ENCODE peak calls at places on chromosomes 12 and 14, in eight cellular contexts. One of them, this sample, is unnamed. For H3K9me3, the result is how much of the 10 kb centered on the place peaks cover.

GRCh38 chr14:65373671-65374039 is 38.9 kb upstream of the FUT8 start:
- DNase-seq in ovary: no peak
- DNase-seq in sigmoid colon: no peak
- DNase-seq in heart left ventricle: no peak
- DNase-seq in transverse colon: no peak
- DNase-seq in stomach: peak
- DNase-seq in tibial nerve: no peak
- DNase-seq in IMR-90: no peak
- DNase-seq in this sample: no peak

GRCh38 chr12:84341467-84342193 is 571.0 kb downstream of the SLC6A15 start:
- DNase-seq in heart left ventricle: no peak
- DNase-seq in ovary: no peak
- DNase-seq in sigmoid colon: no peak
- DNase-seq in stomach: no peak
- DNase-seq in transverse colon: no peak
- DNase-seq in IMR-90: no peak
- DNase-seq in tibial nerve: no peak
- DNase-seq in this sample: no peak

GRCh38 chr14:58755026-58755929 is 117.5 kb downstream of the DACT1 start:
- DNase-seq in heart left ventricle: no peak
- DNase-seq in IMR-90: no peak
- DNase-seq in sigmoid colon: no peak
- DNase-seq in transverse colon: no peak
- DNase-seq in tibial nerve: no peak
- DNase-seq in ovary: no peak
- DNase-seq in stomach: no peak
- DNase-seq in this sample: no peak

GRCh38 chr12:102755271-102755670 is 161.8 kb downstream of the PAH start:
- DNase-seq in tibial nerve: no peak
- DNase-seq in ovary: no peak
- DNase-seq in stomach: no peak
- DNase-seq in IMR-90: no peak
- DNase-seq in sigmoid colon: no peak
- DNase-seq in transverse colon: no peak
- DNase-seq in heart left ventricle: no peak
- DNase-seq in this sample: no peak

GRCh38 chr14:35134329-35135123 is 12.2 kb downstream of the PRORP start:
- DNase-seq in sigmoid colon: no peak
- DNase-seq in tibial nerve: no peak
- DNase-seq in stomach: no peak
- DNase-seq in IMR-90: no peak
- DNase-seq in ovary: no peak
- DNase-seq in transverse colon: no peak
- DNase-seq in heart left ventricle: peak
- DNase-seq in this sample: peak

GRCh38 chr14:100587763-100588411 is 670 bp upstream of the BEGAIN start:
- DNase-seq in heart left ventricle: peak
- DNase-seq in IMR-90: no peak
- DNase-seq in transverse colon: no peak
- DNase-seq in sigmoid colon: peak
- DNase-seq in stomach: no peak
- DNase-seq in ovary: no peak
- DNase-seq in tibial nerve: no peak
- DNase-seq in this sample: peak

GRCh38 chr12:76384560-76384959 is 36.3 kb upstream of the BBS10 start:
- DNase-seq in transverse colon: no peak
- DNase-seq in heart left ventricle: no peak
- DNase-seq in tibial nerve: no peak
- DNase-seq in ovary: no peak
- DNase-seq in stomach: no peak
- DNase-seq in sigmoid colon: no peak
- DNase-seq in IMR-90: no peak
- DNase-seq in this sample: no peak

GRCh38 chr12:129213551-129213950 is 360.3 kb downstream of the GLT1D1 start:
- DNase-seq in tibial nerve: no peak
- DNase-seq in transverse colon: no peak
- DNase-seq in stomach: no peak
- DNase-seq in IMR-90: no peak
- DNase-seq in heart left ventricle: no peak
- DNase-seq in sigmoid colon: no peak
- DNase-seq in ovary: no peak
- DNase-seq in this sample: no peak

GRCh38 chr12:127118251-127118650 is 1148.7 kb upstream of the TMEM132C start:
- DNase-seq in transverse colon: no peak
- DNase-seq in IMR-90: no peak
- DNase-seq in ovary: no peak
- DNase-seq in heart left ventricle: no peak
- DNase-seq in sigmoid colon: no peak
- DNase-seq in stomach: no peak
- DNase-seq in tibial nerve: no peak
- DNase-seq in this sample: no peak

GRCh38 chr14:42112108-42112507 is 505.4 kb downstream of the LRFN5 start:
- DNase-seq in sigmoid colon: no peak
- DNase-seq in tibial nerve: no peak
- DNase-seq in transverse colon: no peak
- DNase-seq in ovary: no peak
- DNase-seq in heart left ventricle: no peak
- DNase-seq in stomach: no peak
- DNase-seq in IMR-90: peak
- DNase-seq in this sample: no peak

DNA sequence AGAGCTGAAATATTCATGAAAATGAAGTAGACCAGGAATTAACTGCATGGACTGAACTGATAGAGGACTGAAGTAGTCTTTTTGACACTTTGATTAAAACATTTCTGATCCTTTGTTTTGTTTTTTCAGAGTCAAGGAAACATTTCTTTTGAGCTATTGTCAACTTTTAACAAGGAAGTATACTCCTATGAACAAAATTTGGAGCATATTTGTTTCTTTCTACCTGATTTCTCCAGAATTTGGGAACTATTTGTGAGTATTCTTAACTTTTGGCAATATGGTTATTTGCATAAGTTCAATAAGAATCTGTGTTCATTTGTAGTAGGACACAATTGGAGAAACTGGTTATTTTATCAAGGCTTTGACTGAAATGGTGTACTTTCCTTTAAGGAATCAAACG is 71.3 kb upstream of the HECTD1 start:
- DNase-seq in tibial nerve: no peak
- DNase-seq in sigmoid colon: no peak
- DNase-seq in transverse colon: no peak
- DNase-seq in stomach: no peak
- DNase-seq in ovary: no peak
- DNase-seq in IMR-90: no peak
- DNase-seq in heart left ventricle: no peak
- DNase-seq in this sample: no peak
- H3K9me3 ChIP-seq in tibial nerve: under half
- H3K9me3 ChIP-seq in sigmoid colon: under half
- H3K9me3 ChIP-seq in transverse colon: under half
- H3K9me3 ChIP-seq in stomach: under half
- H3K9me3 ChIP-seq in ovary: under half
- H3K9me3 ChIP-seq in IMR-90: under half
- H3K9me3 ChIP-seq in heart left ventricle: under half
- H3K9me3 ChIP-seq in this sample: under half

GRCh38 chr12:64833928-64834327 is 9.5 kb downstream of the TBC1D30 start:
- DNase-seq in tibial nerve: no peak
- DNase-seq in IMR-90: no peak
- DNase-seq in stomach: no peak
- DNase-seq in sigmoid colon: no peak
- DNase-seq in ovary: no peak
- DNase-seq in transverse colon: no peak
- DNase-seq in heart left ventricle: no peak
- DNase-seq in this sample: no peak
- TF ChIP-seq POLR2A in tibial nerve: no peak
- TF ChIP-seq POLR2A in IMR-90: no peak
- TF ChIP-seq POLR2A in stomach: no peak
- TF ChIP-seq POLR2A in sigmoid colon: no peak
- TF ChIP-seq POLR2A in ovary: no peak
- TF ChIP-seq POLR2A in transverse colon: no peak
- TF ChIP-seq POLR2A in heart left ventricle: no peak
- TF ChIP-seq POLR2A in this sample: no peak

GRCh38 chr14:79229383-79229875 is 981.9 kb downstream of the DIO2 start:
- DNase-seq in IMR-90: peak
- DNase-seq in transverse colon: no peak
- DNase-seq in heart left ventricle: no peak
- DNase-seq in ovary: no peak
- DNase-seq in stomach: no peak
- DNase-seq in tibial nerve: no peak
- DNase-seq in sigmoid colon: no peak
- DNase-seq in this sample: no peak
- H3K9me3 ChIP-seq in IMR-90: under half
- H3K9me3 ChIP-seq in transverse colon: under half
- H3K9me3 ChIP-seq in heart left ventricle: under half
- H3K9me3 ChIP-seq in ovary: under half
- H3K9me3 ChIP-seq in stomach: under half
- H3K9me3 ChIP-seq in tibial nerve: under half
- H3K9me3 ChIP-seq in sigmoid colon: under half
- H3K9me3 ChIP-seq in this sample: under half

GRCh38 chr12:88753707-88754106 is 173.4 kb upstream of the KITLG start:
- DNase-seq in stomach: no peak
- DNase-seq in IMR-90: no peak
- DNase-seq in ovary: no peak
- DNase-seq in sigmoid colon: no peak
- DNase-seq in transverse colon: no peak
- DNase-seq in heart left ventricle: no peak
- DNase-seq in tibial nerve: no peak
- DNase-seq in this sample: no peak
- TF ChIP-seq POLR2A in stomach: no peak
- TF ChIP-seq POLR2A in IMR-90: no peak
- TF ChIP-seq POLR2A in ovary: no peak
- TF ChIP-seq POLR2A in sigmoid colon: no peak
- TF ChIP-seq POLR2A in transverse colon: no peak
- TF ChIP-seq POLR2A in heart left ventricle: no peak
- TF ChIP-seq POLR2A in tibial nerve: no peak
- TF ChIP-seq POLR2A in this sample: no peak

GRCh38 chr12:19998968-19999792 is 369.2 kb upstream of the PDE3A start:
- DNase-seq in tibial nerve: no peak
- DNase-seq in transverse colon: no peak
- DNase-seq in IMR-90: no peak
- DNase-seq in stomach: no peak
- DNase-seq in ovary: no peak
- DNase-seq in heart left ventricle: no peak
- DNase-seq in sigmoid colon: no peak
- DNase-seq in this sample: no peak

GRCh38 chr12:20000229-20000869 is 368.0 kb upstream of the PDE3A start:
- DNase-seq in IMR-90: no peak
- DNase-seq in stomach: no peak
- DNase-seq in transverse colon: no peak
- DNase-seq in ovary: no peak
- DNase-seq in heart left ventricle: no peak
- DNase-seq in tibial nerve: no peak
- DNase-seq in sigmoid colon: no peak
- DNase-seq in this sample: no peak

GRCh38 chr12:19999793-20000138 is 368.6 kb upstream of the PDE3A start:
- DNase-seq in IMR-90: no peak
- DNase-seq in tibial nerve: no peak
- DNase-seq in sigmoid colon: no peak
- DNase-seq in stomach: no peak
- DNase-seq in transverse colon: no peak
- DNase-seq in heart left ventricle: no peak
- DNase-seq in ovary: no peak
- DNase-seq in this sample: no peak

GRCh38 chr12:19994970-19995369 is 373.4 kb upstream of the PDE3A start:
- DNase-seq in sigmoid colon: no peak
- DNase-seq in IMR-90: no peak
- DNase-seq in stomach: no peak
- DNase-seq in heart left ventricle: no peak
- DNase-seq in transverse colon: no peak
- DNase-seq in tibial nerve: no peak
- DNase-seq in ovary: no peak
- DNase-seq in this sample: no peak

DNA sequence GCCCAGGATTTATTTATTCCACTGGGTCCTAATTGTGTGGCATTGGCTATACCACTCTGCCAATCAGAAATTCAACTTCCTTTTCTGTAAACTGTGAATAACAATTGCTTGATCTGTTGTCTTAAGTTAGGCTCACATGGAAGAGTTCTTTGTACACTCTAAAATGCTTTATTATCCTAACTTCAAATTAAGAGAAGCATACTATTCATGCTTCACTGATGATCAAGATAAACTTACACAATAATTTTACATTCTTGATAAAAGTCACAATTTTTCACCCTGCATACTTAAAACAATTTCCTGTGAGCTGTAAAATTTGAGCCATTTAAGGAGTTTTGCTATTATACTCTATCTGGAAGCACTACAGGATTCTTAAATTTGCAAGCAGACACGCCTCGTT is 370.3 kb upstream of the PDE3A start:
- DNase-seq in ovary: no peak
- DNase-seq in stomach: no peak
- DNase-seq in transverse colon: no peak
- DNase-seq in sigmoid colon: no peak
- DNase-seq in tibial nerve: no peak
- DNase-seq in IMR-90: no peak
- DNase-seq in heart left ventricle: no peak
- DNase-seq in this sample: no peak
- H3K9me3 ChIP-seq in ovary: under half
- H3K9me3 ChIP-seq in stomach: under half
- H3K9me3 ChIP-seq in transverse colon: under half
- H3K9me3 ChIP-seq in sigmoid colon: under half
- H3K9me3 ChIP-seq in tibial nerve: under half
- H3K9me3 ChIP-seq in IMR-90: under half
- H3K9me3 ChIP-seq in heart left ventricle: under half
- H3K9me3 ChIP-seq in this sample: under half

DNA sequence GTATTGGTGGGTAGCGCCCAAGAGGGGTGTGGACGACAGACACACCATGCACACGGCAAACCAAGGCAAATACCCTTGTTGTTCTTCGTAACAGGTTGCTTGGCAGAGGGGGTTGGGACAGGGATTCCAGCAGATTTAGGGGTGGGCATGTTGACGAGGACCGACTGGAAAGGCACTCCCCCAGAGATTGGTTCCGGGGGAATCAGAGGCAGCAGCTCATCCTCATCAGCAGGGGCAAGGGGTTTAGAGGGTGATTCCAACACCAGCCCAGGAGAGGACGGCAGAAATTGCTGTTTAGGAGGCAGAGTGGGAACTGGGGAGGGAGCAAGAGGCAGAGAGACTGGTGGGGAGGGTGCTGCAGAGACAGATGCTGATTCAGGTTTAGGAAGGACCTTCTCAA is 9.3 kb downstream of the NACA start:
- DNase-seq in transverse colon: no peak
- DNase-seq in IMR-90: no peak
- DNase-seq in ovary: no peak
- DNase-seq in tibial nerve: no peak
- DNase-seq in stomach: no peak
- DNase-seq in heart left ventricle: no peak
- DNase-seq in sigmoid colon: no peak
- DNase-seq in this sample: no peak
- TF ChIP-seq POLR2A in transverse colon: no peak
- TF ChIP-seq POLR2A in IMR-90: no peak
- TF ChIP-seq POLR2A in ovary: no peak
- TF ChIP-seq POLR2A in tibial nerve: no peak
- TF ChIP-seq POLR2A in stomach: no peak
- TF ChIP-seq POLR2A in heart left ventricle: no peak
- TF ChIP-seq POLR2A in sigmoid colon: no peak
- TF ChIP-seq POLR2A in this sample: no peak

GRCh38 chr14:89660183-89660582 is 243.2 kb upstream of the FOXN3 start:
- DNase-seq in stomach: no peak
- DNase-seq in tibial nerve: peak
- DNase-seq in heart left ventricle: peak
- DNase-seq in transverse colon: no peak
- DNase-seq in IMR-90: peak
- DNase-seq in ovary: peak
- DNase-seq in sigmoid colon: no peak
- DNase-seq in this sample: no peak
- H3K9me3 ChIP-seq in stomach: under half
- H3K9me3 ChIP-seq in tibial nerve: under half
- H3K9me3 ChIP-seq in heart left ventricle: under half
- H3K9me3 ChIP-seq in transverse colon: under half
- H3K9me3 ChIP-seq in IMR-90: under half
- H3K9me3 ChIP-seq in ovary: under half
- H3K9me3 ChIP-seq in sigmoid colon: under half
- H3K9me3 ChIP-seq in this sample: under half

This sample was measured in upper lobe of left lung.